ENCODE peak calls at places on chromosomes 16 and 17, in ten cellular contexts. K, R, U, J, T, Q, Z, N, L and X are unnamed samples. For H3K4me1, the result is how much of the 10 kb centered on the place peaks cover.

GRCh38 chr16:80680046-80680445 is 124.4 kb downstream of the CDYL2 start:
- DNase-seq in R (no peak), T (peak), Z (no peak), J (no peak), N (no peak), Q (no peak), L (no peak), K (no peak), U (no peak), X (no peak)

GRCh38 chr17:60322056-60322387 is 69.9 kb downstream of the USP32 start:
- DNase-seq in T (no peak), K (no peak), Q (no peak), Z (no peak), J (no peak), U (no peak), L (no peak), R (no peak), N (no peak), X (no peak)

GRCh38 chr17:36443777-36444176 is 42.7 kb upstream of the ZNHIT3 start:
- DNase-seq in T (no peak), L (no peak), Q (no peak), U (peak), Z (no peak), J (no peak), N (no peak), K (no peak), R (no peak), X (no peak)

GRCh38 chr17:2688351-2689342 is 22.9 kb downstream of the CLUH start:
- DNase-seq in Z (no peak), L (no peak), K (no peak), Q (no peak), R (peak), U (peak), N (no peak), T (peak), J (no peak), X (no peak)

GRCh38 chr16:85028638-85029412 is 1.2 kb downstream of the KIAA0513 start:
- DNase-seq in N (peak), K (peak), T (no peak), U (no peak), Z (no peak), R (no peak), Q (peak), J (no peak), L (no peak), X (peak)

GRCh38 chr16:68643227-68643626 is 1.9 kb upstream of the CDH3 start:
- DNase-seq in R (no peak), T (no peak), K (no peak), Z (no peak), J (no peak), N (no peak), L (no peak), Q (no peak), U (no peak), X (no peak)

GRCh38 chr16:51151435-51151950 is 423 bp upstream of the SALL1 start:
- DNase-seq in K (no peak), Q (peak), L (no peak), U (no peak), Z (peak), J (no peak), T (no peak), R (peak), N (peak), X (no peak)

GRCh38 chr17:5416886-5417285 is 2.6 kb downstream of the NUP88 start:
- DNase-seq in T (no peak), Z (no peak), J (no peak), L (no peak), Q (no peak), R (no peak), K (no peak), N (no peak), U (no peak), X (no peak)

GRCh38 chr17:38749222-38750043 is 1.3 kb upstream of the PCGF2 start:
- DNase-seq in N (peak), T (peak), K (no peak), L (no peak), Z (peak), R (peak), J (peak), Q (peak), U (peak), X (peak)

GRCh38 chr16:74695450-74696422 is 4.9 kb downstream of the MLKL start:
- DNase-seq in L (peak), T (peak), N (peak), K (peak), J (peak), U (peak), R (peak), Z (peak), Q (peak), X (peak)

GRCh38 chr17:4893272-4893671 is 6.1 kb upstream of the C17orf107 start:
- DNase-seq in K (no peak), N (no peak), U (no peak), Z (no peak), Q (no peak), L (no peak), R (no peak), T (no peak), J (no peak), X (no peak)

GRCh38 chr16:80972611-80973010 is 34.1 kb downstream of the CMC2 start:
- DNase-seq in L (no peak), R (no peak), N (no peak), U (no peak), J (no peak), K (no peak), Q (no peak), Z (no peak), T (no peak), X (no peak)

GRCh38 chr16:89417352-89417751 is 73.0 kb downstream of the ANKRD11 start:
- DNase-seq in K (no peak), N (no peak), Q (no peak), L (no peak), J (no peak), R (no peak), Z (no peak), U (no peak), T (no peak), X (no peak)

GRCh38 chr16:89413811-89414585 is 76.4 kb downstream of the ANKRD11 start:
- DNase-seq in R (no peak), K (no peak), U (no peak), Z (no peak), T (no peak), J (no peak), N (no peak), Q (no peak), L (no peak), X (no peak)

GRCh38 chr16:89422527-89422904 is 67.8 kb downstream of the ANKRD11 start:
- DNase-seq in R (no peak), U (no peak), N (no peak), Z (no peak), Q (peak), J (no peak), L (no peak), K (no peak), T (no peak), X (no peak)

GRCh38 chr16:89420204-89420603 is 70.2 kb downstream of the ANKRD11 start:
- DNase-seq in L (no peak), K (no peak), J (no peak), T (no peak), Q (no peak), R (no peak), N (no peak), U (no peak), Z (no peak), X (no peak)

GRCh38 chr16:89418352-89418751 is 72.0 kb downstream of the ANKRD11 start:
- DNase-seq in T (no peak), N (no peak), Q (no peak), U (no peak), Z (no peak), J (no peak), R (no peak), L (no peak), K (no peak), X (no peak)
- H3K4me1 ChIP-seq in T (half or more), N (under half), Q (under half), U (under half), Z (under half), J (under half), R (under half), L (under half), K (under half), X (under half)

GRCh38 chr16:9098377-9099090 is 7.1 kb downstream of the HAPSTR1 start:
- DNase-seq in J (no peak), U (no peak), R (no peak), Z (no peak), L (no peak), T (no peak), N (no peak), K (no peak), Q (no peak), X (no peak)
- H3K4me1 ChIP-seq in J (half or more), U (half or more), R (under half), Z (half or more), L (under half), T (half or more), N (half or more), K (half or more), Q (under half), X (half or more)

GRCh38 chr16:17294856-17295255 is 175.9 kb downstream of the XYLT1 start:
- DNase-seq in R (no peak), L (no peak), J (no peak), T (no peak), Z (no peak), Q (no peak), K (no peak), N (no peak), U (no peak), X (no peak)

GRCh38 chr16:17296412-17296811 is 174.3 kb downstream of the XYLT1 start:
- DNase-seq in Z (no peak), R (peak), L (no peak), Q (no peak), N (no peak), U (no peak), T (no peak), J (no peak), K (no peak), X (no peak)

GRCh38 chr16:17293813-17294558 is 176.8 kb downstream of the XYLT1 start:
- DNase-seq in T (no peak), L (no peak), J (no peak), R (no peak), N (no peak), Z (no peak), Q (no peak), K (no peak), U (no peak), X (no peak)

GRCh38 chr16:17298238-17298637 is 172.5 kb downstream of the XYLT1 start:
- DNase-seq in T (no peak), L (no peak), Q (no peak), J (no peak), Z (no peak), U (no peak), N (no peak), K (no peak), R (no peak), X (no peak)

DNA sequence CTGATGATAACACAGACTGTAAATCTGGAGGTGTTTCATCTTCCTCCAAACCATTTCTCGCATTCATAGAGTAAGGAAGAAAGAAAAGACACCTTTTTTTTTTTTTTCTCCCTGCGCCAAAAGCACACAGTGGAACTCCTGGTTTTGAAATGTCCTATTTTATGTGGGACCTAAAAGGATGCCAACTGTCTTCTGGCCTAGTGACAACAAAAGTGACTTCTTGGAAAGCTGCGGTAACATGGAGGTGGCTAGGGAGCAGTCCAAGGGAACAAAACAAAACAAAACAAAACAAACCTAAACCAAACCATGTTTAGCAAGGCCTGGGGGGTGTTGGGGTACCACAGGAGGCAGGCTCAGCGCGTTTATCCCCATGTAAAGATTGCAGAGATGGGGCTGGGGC is 174.8 kb downstream of the XYLT1 start:
- DNase-seq in J (no peak), Z (no peak), R (no peak), U (no peak), T (no peak), Q (no peak), K (no peak), N (no peak), L (no peak), X (no peak)
- H3K4me1 ChIP-seq in J (under half), Z (under half), R (under half), U (under half), T (under half), Q (under half), K (under half), N (under half), L (under half), X (under half)

GRCh38 chr16:67534420-67534819 is 5.8 kb downstream of the RIPOR1 start:
- DNase-seq in T (no peak), K (no peak), U (no peak), Z (no peak), J (no peak), N (peak), L (no peak), Q (no peak), R (no peak), X (no peak)
- H3K4me1 ChIP-seq in T (half or more), K (under half), U (half or more), Z (under half), J (under half), N (under half), L (under half), Q (under half), R (under half), X (under half)